ENCODE peak calls at places on chromosomes 2 and 18, in five cellular contexts. R is posterior cingulate gyrus; J is stimulated activated CD4-positive, alpha-beta T cell treated with anti-CD3 and anti-CD28 coated beads, Interleukin-12 subunit alpha, Interleukin-12 subunit beta, amount 100 ng/mL, for 4 hours; F is prostate gland; Y is NCI-H2029 treated with DMSO at 0.1 percent for 48 hours. C is an unnamed sample.

GRCh38 chr2:2183135-2183534 is 147.9 kb downstream of the MYT1L start:
- DNase-seq in R (no peak), J (no peak), F (no peak), Y (no peak), C (no peak)

GRCh38 chr2:69298261-69298660 is 88.8 kb downstream of the GFPT1 start:
- DNase-seq in R (no peak), J (no peak), F (no peak), Y (no peak), C (no peak)

GRCh38 chr18:73948497-73948896 is 199.1 kb downstream of the FBXO15 start:
- DNase-seq in R (no peak), J (no peak), F (no peak), Y (no peak), C (no peak)

GRCh38 chr18:57890266-57890665 is 87.2 kb upstream of the ATP8B1 start:
- DNase-seq in R (no peak), J (no peak), F (no peak), Y (no peak), C (no peak)

GRCh38 chr2:56040189-56040588 is 116.6 kb upstream of the EFEMP1 start:
- DNase-seq in R (no peak), J (no peak), F (no peak), Y (no peak), C (no peak)

GRCh38 chr2:127305985-127306585 is 12.1 kb upstream of the ERCC3 start:
- DNase-seq in R (no peak), J (no peak), F (no peak), Y (no peak), C (no peak)

GRCh38 chr2:98295275-98295674 is 51.0 kb upstream of the CNGA3 start:
- DNase-seq in R (no peak), J (no peak), F (no peak), Y (no peak), C (no peak)

GRCh38 chr2:43482974-43483373 is 112.9 kb downstream of the THADA start:
- DNase-seq in R (no peak), J (no peak), F (no peak), Y (no peak), C (no peak)

GRCh38 chr2:231167745-231168459 is 30.5 kb upstream of the ARMC9 start:
- DNase-seq in R (no peak), J (no peak), F (no peak), Y (no peak), C (no peak)

GRCh38 chr2:10883880-10884529 is 27.7 kb upstream of the KCNF1 start:
- DNase-seq in R (no peak), J (no peak), F (no peak), Y (no peak), C (no peak)

GRCh38 chr18:5294618-5295230 is 802 bp downstream of the ZBTB14 start:
- DNase-seq in R (peak; percentile 37), J (peak; percentile 45), F (peak; percentile 38), Y (peak; percentile 20), C (no peak)

GRCh38 chr2:238106698-238107524 is 6.8 kb downstream of the ESPNL start:
- DNase-seq in R (peak; percentile 9), J (no peak), F (no peak), Y (no peak), C (peak; percentile 62)

GRCh38 chr2:20532634-20533437 is 86.0 kb downstream of the RHOB start:
- DNase-seq in R (no peak), J (no peak), F (no peak), Y (no peak), C (no peak)

GRCh38 chr2:239188536-239188935 is 212.3 kb downstream of the HDAC4 start:
- DNase-seq in R (no peak), J (no peak), F (no peak), Y (no peak), C (no peak)

GRCh38 chr18:7987284-7987976 is 420.3 kb downstream of the PTPRM start:
- DNase-seq in R (no peak), J (no peak), F (no peak), Y (no peak), C (no peak)

GRCh38 chr2:3214827-3215404 is 162.7 kb downstream of the EIPR1 start:
- DNase-seq in R (no peak), J (no peak), F (no peak), Y (no peak), C (no peak)

GRCh38 chr18:58310517-58310916 is 266.5 kb downstream of the NEDD4L start:
- DNase-seq in R (no peak), J (peak; percentile 35), F (peak; percentile 73), Y (peak; percentile 33), C (no peak)

GRCh38 chr2:171531836-171532450 is 9.7 kb downstream of the CYBRD1 start:
- DNase-seq in R (no peak), J (no peak), F (no peak), Y (no peak), C (no peak)

GRCh38 chr2:233331536-233331935 is 22.8 kb upstream of the DGKD start:
- DNase-seq in R (no peak), J (peak; percentile 42), F (peak; percentile 24), Y (no peak), C (no peak)

GRCh38 chr18:35117951-35118411 is 76.8 kb downstream of the MAPRE2 start:
- DNase-seq in R (no peak), J (no peak), F (no peak), Y (no peak), C (no peak)

GRCh38 chr2:129767346-129767745 is 212.1 kb upstream of the RAB6C start:
- DNase-seq in R (no peak), J (no peak), F (no peak), Y (no peak), C (no peak)

GRCh38 chr2:9639000-9639602 is 8.3 kb upstream of the YWHAQ start:
- DNase-seq in R (no peak), J (no peak), F (no peak), Y (no peak), C (no peak)

GRCh38 chr18:74692367-74693013 is 94.8 kb downstream of the ZNF407 start:
- DNase-seq in R (no peak), J (no peak), F (no peak), Y (no peak), C (no peak)

GRCh38 chr2:37984589-37984988 is 59.5 kb downstream of the RMDN2 start:
- DNase-seq in R (no peak), J (no peak), F (no peak), Y (no peak), C (no peak)

GRCh38 chr2:239355139-239355538 is 45.7 kb downstream of the HDAC4 start:
- DNase-seq in R (no peak), J (no peak), F (no peak), Y (no peak), C (no peak)

GRCh38 chr2:216909541-216910175 is 49.8 kb upstream of the TNP1 start:
- DNase-seq in R (no peak), J (no peak), F (no peak), Y (no peak), C (no peak)

GRCh38 chr2:290090-290722 is 2.3 kb upstream of the ALKAL2 start:
- DNase-seq in R (peak; percentile 64), J (peak; percentile 49), F (peak; percentile 69), Y (no peak), C (peak; percentile 72)

GRCh38 chr2:41720298-41720697 is 327.5 kb upstream of the PKDCC start:
- DNase-seq in R (no peak), J (no peak), F (no peak), Y (no peak), C (no peak)

GRCh38 chr2:102848366-102848839 is 86.6 kb downstream of the TMEM182 start:
- DNase-seq in R (peak; percentile 66), J (peak; percentile 7), F (no peak), Y (no peak), C (peak; percentile 50)

C was measured in 8988T.